ENCODE peak calls at places on chromosomes 3 and 15, in five cellular contexts. J is psoas muscle, K is occipital lobe, I is colonic mucosa, D is GM23248. A is an unnamed sample.

GRCh38 chr15:51203797-51204196 is 109.1 kb upstream of the TNFAIP8L3 start:
- DNase-seq in D (peak), K (no peak), J (no peak), I (no peak), A (no peak)

GRCh38 chr3:147930417-147930816 is 521.3 kb downstream of the ZIC1 start:
- DNase-seq in D (peak), J (no peak), K (no peak), I (no peak), A (no peak)

GRCh38 chr15:63440265-63440648 is 58.6 kb upstream of the CA12 start:
- DNase-seq in K (no peak), I (no peak), D (no peak), J (no peak), A (no peak)

GRCh38 chr3:50604628-50605588 is 6.7 kb downstream of the CISH start:
- DNase-seq in K (no peak), D (no peak), J (peak), I (no peak), A (no peak)

GRCh38 chr15:85312486-85312885 is 67.9 kb upstream of the AKAP13 start:
- DNase-seq in K (no peak), D (peak), I (no peak), J (no peak), A (no peak)

GRCh38 chr15:69031013-69032001 is 16.8 kb downstream of the NOX5 start:
- DNase-seq in K (no peak), D (peak), J (peak), I (peak), A (peak)

GRCh38 chr3:142106536-142106935 is 42.8 kb downstream of the TFDP2 start:
- DNase-seq in I (no peak), D (no peak), K (no peak), J (no peak), A (no peak)

GRCh38 chr3:149310796-149311534 is 22.5 kb downstream of the TM4SF18 start:
- DNase-seq in D (no peak), I (no peak), K (no peak), J (no peak), A (no peak)

GRCh38 chr3:21466491-21466890 is 284.5 kb downstream of the ZNF385D start:
- DNase-seq in D (peak), I (no peak), J (no peak), K (no peak), A (no peak)

GRCh38 chr3:170196833-170197232 is 15.3 kb upstream of the PHC3 start:
- DNase-seq in K (no peak), I (no peak), D (peak), J (no peak), A (no peak)

GRCh38 chr15:44584162-44584749 is 47.3 kb downstream of the EIF3J start:
- DNase-seq in D (peak), K (no peak), I (peak), J (no peak), A (peak)

GRCh38 chr3:71050521-71051258 is 532.8 kb downstream of the FOXP1 start:
- DNase-seq in D (no peak), I (no peak), J (no peak), K (no peak), A (no peak)

GRCh38 chr15:101288905-101289513 is 6.0 kb downstream of the SNRPA1 start:
- DNase-seq in I (no peak), K (no peak), D (peak), J (no peak), A (no peak)

GRCh38 chr3:111277226-111277625 is 205.6 kb downstream of the NECTIN3 start:
- DNase-seq in K (no peak), I (no peak), D (peak), J (no peak), A (no peak)

GRCh38 chr15:80556694-80557367 is 138.3 kb upstream of the ABHD17C start:
- DNase-seq in K (no peak), I (no peak), D (no peak), J (no peak), A (no peak)

GRCh38 chr3:98556164-98557130 is 24.7 kb downstream of the GPR15 start:
- DNase-seq in K (no peak), I (no peak), J (no peak), D (peak), A (no peak)

GRCh38 chr3:150871192-150871591 is 34.0 kb downstream of the MINDY4B start:
- DNase-seq in K (no peak), J (no peak), I (no peak), D (peak), A (no peak)

A was measured in ureter.